ENCODE peak calls at places on chromosomes 3 and 15, in ten cellular contexts. Q is NCI-H1092 treated with DMSO at 0.1 percent for 48 hours; R is BJ; B is adrenal gland; F is anterior cingulate cortex; M is nephron progenitor cell; U is LoVo; J is CD8-positive, alpha-beta T cell; L is NAMALWA; W is B cell. S is an unnamed sample.
A peak's percentile ranks its signal among the peaks of the same experiment; 100 is the strongest.

GRCh38 chr3:40387001-40387894 is at the start of gene ENTPD3:
- DNase-seq in Q (peak; percentile 9), R (no peak), B (no peak), M (peak; percentile 61), F (no peak), U (peak; percentile 3), J (peak; percentile 7), L (no peak), W (no peak), S (no peak)

GRCh38 chr15:77778802-77779201 is 146.1 kb upstream of the LINGO1 start:
- DNase-seq in U (no peak), W (no peak), M (no peak), B (no peak), Q (no peak), R (no peak), F (no peak), J (no peak), L (no peak), S (no peak)

GRCh38 chr15:66883322-66883911 is 181.4 kb downstream of the SMAD6 start:
- DNase-seq in U (peak; percentile 79), F (peak; percentile 61), J (no peak), M (peak; percentile 45), R (peak; percentile 100), L (no peak), B (peak; percentile 97), W (no peak), Q (no peak), S (peak; percentile 98)

GRCh38 chr15:100330221-100330620 is 11.6 kb downstream of the ADAMTS17 start:
- DNase-seq in J (no peak), M (no peak), U (no peak), W (peak; percentile 37), B (no peak), Q (no peak), R (no peak), F (no peak), L (no peak), S (no peak)

GRCh38 chr15:98840010-98840409 is 167.6 kb downstream of the PGPEP1L start:
- DNase-seq in Q (no peak), L (no peak), R (no peak), B (no peak), W (no peak), U (no peak), M (no peak), J (no peak), F (no peak), S (no peak)

GRCh38 chr15:80418892-80419537 is 14.8 kb downstream of the ARNT2 start:
- DNase-seq in L (peak; percentile 57), R (no peak), U (peak; percentile 54), F (no peak), W (no peak), B (peak; percentile 40), M (peak; percentile 26), J (no peak), Q (peak; percentile 19), S (no peak)

GRCh38 chr3:102024270-102024904 is 175.1 kb downstream of the NFKBIZ start:
- DNase-seq in M (no peak), F (no peak), W (no peak), L (no peak), B (no peak), Q (no peak), U (no peak), J (no peak), R (no peak), S (no peak)

GRCh38 chr3:53320697-53321096 is 26.6 kb downstream of the DCP1A start:
- DNase-seq in Q (no peak), B (no peak), L (no peak), W (no peak), R (no peak), J (no peak), U (no peak), M (no peak), F (no peak), S (no peak)

GRCh38 chr3:10238330-10238995 is 9.8 kb upstream of the TATDN2 start:
- DNase-seq in W (no peak), U (no peak), M (no peak), B (no peak), L (no peak), R (no peak), Q (no peak), J (no peak), F (no peak), S (no peak)

GRCh38 chr3:120177151-120177550 is 82.9 kb upstream of the GSK3B start:
- DNase-seq in W (no peak), U (no peak), R (peak; percentile 66), F (no peak), Q (peak; percentile 40), J (no peak), M (peak; percentile 15), B (peak; percentile 62), L (no peak), S (peak; percentile 58)

GRCh38 chr3:144362126-144362525 is 390.5 kb downstream of the DIPK2A start:
- DNase-seq in R (peak; percentile 48), F (no peak), M (no peak), B (no peak), L (no peak), Q (no peak), W (no peak), J (no peak), U (no peak), S (no peak)

GRCh38 chr3:53222183-53222901 is 33.5 kb downstream of the TKT start:
- DNase-seq in M (no peak), W (no peak), U (no peak), Q (no peak), L (no peak), F (no peak), B (no peak), J (no peak), R (no peak), S (no peak)

GRCh38 chr3:38018296-38019266 is 10.9 kb downstream of the PLCD1 start:
- DNase-seq in J (no peak), R (no peak), Q (no peak), B (peak; percentile 17), L (no peak), W (no peak), M (no peak), U (no peak), F (no peak), S (no peak)

GRCh38 chr15:77064118-77064517 is 6.8 kb downstream of the TSPAN3 start:
- DNase-seq in L (no peak), Q (no peak), M (no peak), F (no peak), U (no peak), R (no peak), B (no peak), W (no peak), J (no peak), S (no peak)

GRCh38 chr3:134682196-134682880 is 31.5 kb upstream of the KY start:
- DNase-seq in L (no peak), B (no peak), Q (no peak), R (no peak), W (no peak), U (no peak), M (no peak), J (no peak), F (no peak), S (no peak)

GRCh38 chr3:110526732-110527727 is 544.6 kb upstream of the NECTIN3 start:
- DNase-seq in F (no peak), R (peak; percentile 78), M (no peak), U (peak; percentile 48), L (no peak), B (no peak), Q (no peak), W (no peak), J (no peak), S (no peak)

GRCh38 chr15:101429646-101430045 is 59.9 kb downstream of the PCSK6 start:
- DNase-seq in L (no peak), W (no peak), U (no peak), B (no peak), R (no peak), J (no peak), Q (no peak), M (no peak), F (no peak), S (no peak)